ENCODE peak calls at places on chromosomes 6 and 20, in nine cellular contexts. One of them, this sample, is unnamed.

GRCh38 chr20:62133864-62134263 is 9.3 kb downstream of the PSMA7 start:
- DNase-seq in pancreas: no peak
- DNase-seq in colonic mucosa: no peak
- DNase-seq in CD4-positive, alpha-beta T cell: no peak
- DNase-seq in uterus: no peak
- DNase-seq in Karpas-422: peak; percentile 66
- DNase-seq in neural progenitor cell: no peak
- DNase-seq in ovary: no peak
- DNase-seq in aorta: no peak
- DNase-seq in this sample: no peak

GRCh38 chr6:96939019-96939805 is 14.7 kb downstream of the KLHL32 start:
- DNase-seq in pancreas: no peak
- DNase-seq in colonic mucosa: peak; percentile 27
- DNase-seq in CD4-positive, alpha-beta T cell: no peak
- DNase-seq in uterus: no peak
- DNase-seq in Karpas-422: no peak
- DNase-seq in neural progenitor cell: no peak
- DNase-seq in ovary: no peak
- DNase-seq in aorta: no peak
- DNase-seq in this sample: no peak

GRCh38 chr20:50399917-50400704 is 110.1 kb upstream of the PTPN1 start:
- DNase-seq in pancreas: no peak
- DNase-seq in colonic mucosa: no peak
- DNase-seq in CD4-positive, alpha-beta T cell: no peak
- DNase-seq in uterus: no peak
- DNase-seq in Karpas-422: no peak
- DNase-seq in neural progenitor cell: peak; percentile 19
- DNase-seq in ovary: no peak
- DNase-seq in aorta: no peak
- DNase-seq in this sample: no peak

GRCh38 chr6:36809933-36810844 is 29.1 kb downstream of the CPNE5 start:
- DNase-seq in pancreas: no peak
- DNase-seq in colonic mucosa: no peak
- DNase-seq in CD4-positive, alpha-beta T cell: no peak
- DNase-seq in uterus: no peak
- DNase-seq in Karpas-422: no peak
- DNase-seq in neural progenitor cell: peak; percentile 41
- DNase-seq in ovary: no peak
- DNase-seq in aorta: no peak
- DNase-seq in this sample: no peak

GRCh38 chr20:49874601-49875116 is 40.7 kb downstream of the SPATA2 start:
- DNase-seq in pancreas: no peak
- DNase-seq in colonic mucosa: no peak
- DNase-seq in CD4-positive, alpha-beta T cell: no peak
- DNase-seq in uterus: no peak
- DNase-seq in Karpas-422: no peak
- DNase-seq in neural progenitor cell: no peak
- DNase-seq in ovary: no peak
- DNase-seq in aorta: no peak
- DNase-seq in this sample: no peak

GRCh38 chr20:58307270-58307669 is 2.2 kb upstream of the RAB22A start:
- DNase-seq in pancreas: no peak
- DNase-seq in colonic mucosa: no peak
- DNase-seq in CD4-positive, alpha-beta T cell: no peak
- DNase-seq in uterus: no peak
- DNase-seq in Karpas-422: no peak
- DNase-seq in neural progenitor cell: no peak
- DNase-seq in ovary: no peak
- DNase-seq in aorta: no peak
- DNase-seq in this sample: no peak

GRCh38 chr6:159989471-159989870 is 20.6 kb downstream of the IGF2R start:
- DNase-seq in pancreas: no peak
- DNase-seq in colonic mucosa: no peak
- DNase-seq in CD4-positive, alpha-beta T cell: no peak
- DNase-seq in uterus: no peak
- DNase-seq in Karpas-422: no peak
- DNase-seq in neural progenitor cell: no peak
- DNase-seq in ovary: no peak
- DNase-seq in aorta: no peak
- DNase-seq in this sample: no peak

GRCh38 chr20:10565922-10566897 is 107.6 kb downstream of the JAG1 start:
- DNase-seq in pancreas: no peak
- DNase-seq in colonic mucosa: no peak
- DNase-seq in CD4-positive, alpha-beta T cell: no peak
- DNase-seq in uterus: no peak
- DNase-seq in Karpas-422: no peak
- DNase-seq in neural progenitor cell: no peak
- DNase-seq in ovary: no peak
- DNase-seq in aorta: no peak
- DNase-seq in this sample: no peak

GRCh38 chr6:83514877-83515466 is 2.6 kb downstream of the PRSS35 start:
- DNase-seq in pancreas: peak; percentile 49
- DNase-seq in colonic mucosa: peak; percentile 42
- DNase-seq in CD4-positive, alpha-beta T cell: no peak
- DNase-seq in uterus: peak; percentile 24
- DNase-seq in Karpas-422: peak; percentile 78
- DNase-seq in neural progenitor cell: peak; percentile 67
- DNase-seq in ovary: peak; percentile 49
- DNase-seq in aorta: no peak
- DNase-seq in this sample: no peak

GRCh38 chr20:63847374-63848002 is 13.8 kb upstream of the ABHD16B start:
- DNase-seq in pancreas: no peak
- DNase-seq in colonic mucosa: no peak
- DNase-seq in CD4-positive, alpha-beta T cell: no peak
- DNase-seq in uterus: no peak
- DNase-seq in Karpas-422: no peak
- DNase-seq in neural progenitor cell: peak; percentile 74
- DNase-seq in ovary: peak; percentile 74
- DNase-seq in aorta: no peak
- DNase-seq in this sample: peak; percentile 82

GRCh38 chr6:33632603-33633039 is 11.5 kb downstream of the ITPR3 start:
- DNase-seq in pancreas: peak; percentile 59
- DNase-seq in colonic mucosa: peak; percentile 72
- DNase-seq in CD4-positive, alpha-beta T cell: no peak
- DNase-seq in uterus: no peak
- DNase-seq in Karpas-422: peak; percentile 80
- DNase-seq in neural progenitor cell: peak; percentile 87
- DNase-seq in ovary: peak; percentile 59
- DNase-seq in aorta: no peak
- DNase-seq in this sample: peak; percentile 92

DNA sequence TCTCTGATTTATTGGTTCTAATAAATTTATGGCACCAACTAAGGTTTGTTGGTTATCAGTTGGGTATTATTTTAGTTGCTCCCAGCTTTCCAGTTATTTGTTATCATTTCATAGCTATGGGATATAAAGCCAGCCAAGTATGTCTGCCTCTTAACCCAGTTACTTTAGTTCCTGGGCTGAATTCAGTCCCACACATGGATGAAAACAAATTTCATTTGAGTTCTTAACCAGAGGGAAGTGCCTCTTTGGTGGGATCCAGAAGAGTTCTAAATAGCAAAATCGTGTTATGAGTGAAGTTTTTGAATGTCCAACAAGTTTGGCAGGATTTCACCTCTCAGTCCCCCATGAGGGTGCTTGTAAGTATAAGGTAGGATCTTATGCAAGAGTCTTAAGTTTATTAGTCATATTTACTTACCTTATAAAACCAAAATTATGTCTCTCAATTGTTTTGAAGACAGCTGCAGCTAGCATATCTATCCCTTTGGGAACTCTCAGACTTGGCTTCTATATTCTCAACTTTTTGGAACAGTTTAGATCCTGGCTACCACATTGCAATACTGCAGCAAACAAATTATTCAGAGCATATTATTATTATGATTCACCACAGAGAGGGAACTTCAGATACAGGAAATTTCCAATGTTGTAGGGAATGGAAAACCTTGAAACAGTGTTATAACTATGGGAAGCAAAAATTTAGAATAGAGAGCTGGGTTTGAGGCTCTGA is 683.6 kb downstream of the BCKDHB start:
- DNase-seq in pancreas: no peak
- DNase-seq in colonic mucosa: no peak
- DNase-seq in CD4-positive, alpha-beta T cell: no peak
- DNase-seq in uterus: no peak
- DNase-seq in Karpas-422: no peak
- DNase-seq in neural progenitor cell: no peak
- DNase-seq in ovary: no peak
- DNase-seq in aorta: no peak
- DNase-seq in this sample: no peak
- H3K27ac ChIP-seq in pancreas: no peak overlapping the region
- H3K27ac ChIP-seq in colonic mucosa: no peak overlapping the region
- H3K27ac ChIP-seq in CD4-positive, alpha-beta T cell: no peak overlapping the region
- H3K27ac ChIP-seq in uterus: peak overlapping the region; percentile 54
- H3K27ac ChIP-seq in Karpas-422: no peak overlapping the region
- H3K27ac ChIP-seq in neural progenitor cell: no peak overlapping the region
- H3K27ac ChIP-seq in ovary: no peak overlapping the region
- H3K27ac ChIP-seq in aorta: no peak overlapping the region
- H3K27ac ChIP-seq in this sample: no peak overlapping the region

DNA sequence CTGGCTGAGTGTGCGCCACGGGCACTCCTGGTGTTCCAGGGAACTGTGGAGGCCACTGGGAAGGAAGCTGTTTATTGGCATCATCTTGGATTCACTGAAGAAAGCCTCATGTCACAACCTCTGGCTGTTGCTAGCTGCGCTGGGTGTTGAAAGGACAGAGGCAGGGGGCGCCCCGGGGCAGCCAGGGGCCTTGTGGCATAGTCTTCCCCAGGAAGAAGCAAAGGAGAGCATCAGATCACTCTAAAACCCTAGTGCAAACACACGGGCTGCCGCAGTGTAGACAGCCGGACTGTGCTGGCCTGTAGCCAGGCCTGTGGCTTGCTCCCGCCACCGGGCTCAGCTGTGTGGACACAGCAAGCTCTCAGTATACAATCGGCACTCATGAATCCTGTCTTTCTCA is 23.8 kb upstream of the SMOC2 start:
- DNase-seq in pancreas: no peak
- DNase-seq in colonic mucosa: peak; percentile 28
- DNase-seq in CD4-positive, alpha-beta T cell: no peak
- DNase-seq in uterus: no peak
- DNase-seq in Karpas-422: no peak
- DNase-seq in neural progenitor cell: peak; percentile 22
- DNase-seq in ovary: no peak
- DNase-seq in aorta: no peak
- DNase-seq in this sample: no peak
- H3K9me3 ChIP-seq in pancreas: no peaks in the 10 kb centered on the region
- H3K9me3 ChIP-seq in colonic mucosa: no peaks in the 10 kb centered on the region
- H3K9me3 ChIP-seq in CD4-positive, alpha-beta T cell: no peaks in the 10 kb centered on the region
- H3K9me3 ChIP-seq in uterus: no peaks in the 10 kb centered on the region
- H3K9me3 ChIP-seq in Karpas-422: no peaks in the 10 kb centered on the region
- H3K9me3 ChIP-seq in neural progenitor cell: no peaks in the 10 kb centered on the region
- H3K9me3 ChIP-seq in ovary: no peaks in the 10 kb centered on the region
- H3K9me3 ChIP-seq in aorta: no peaks in the 10 kb centered on the region
- H3K9me3 ChIP-seq in this sample: no peaks in the 10 kb centered on the region

DNA sequence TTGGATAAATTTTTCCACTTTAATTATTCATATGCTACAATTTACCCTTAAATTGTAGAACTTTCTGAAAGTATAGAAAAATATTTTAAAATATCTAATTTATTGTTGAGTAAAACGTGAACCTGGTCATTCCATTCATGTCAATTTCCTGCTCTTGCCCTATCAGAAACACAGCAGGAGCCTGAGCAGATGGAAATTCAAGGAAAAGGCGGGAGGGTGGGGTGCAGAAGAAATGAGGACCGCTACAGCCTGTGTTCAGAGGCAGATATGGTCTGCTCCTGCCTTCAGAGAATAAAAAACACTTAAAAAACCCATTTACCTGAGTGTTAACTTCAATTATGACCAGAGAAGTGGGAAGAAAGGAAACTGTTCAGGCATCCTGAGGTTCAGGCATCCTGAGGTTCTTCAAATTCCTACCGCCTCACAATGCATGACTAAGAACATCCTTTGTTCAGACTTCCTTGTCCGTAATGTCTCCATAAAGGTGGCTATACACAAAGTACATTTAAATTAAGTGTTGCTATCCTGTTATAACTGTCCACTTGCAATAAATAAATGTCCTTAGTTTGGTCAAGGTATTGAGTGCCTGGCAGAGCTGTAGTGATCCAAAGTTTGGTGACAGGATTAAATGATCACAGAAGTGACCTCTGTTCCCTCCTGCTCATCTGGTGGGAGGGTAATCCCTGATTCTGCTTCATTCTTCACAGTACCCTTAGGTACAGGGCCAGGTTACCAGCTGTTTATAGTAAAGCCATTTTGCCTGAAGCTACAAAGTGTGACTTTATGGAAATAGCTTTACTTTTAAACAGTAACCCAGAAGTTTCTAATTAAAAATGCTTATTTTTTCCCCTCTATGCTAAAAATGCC is 109.1 kb downstream of the MAN1A1 start:
- DNase-seq in pancreas: no peak
- DNase-seq in colonic mucosa: no peak
- DNase-seq in CD4-positive, alpha-beta T cell: no peak
- DNase-seq in uterus: no peak
- DNase-seq in Karpas-422: no peak
- DNase-seq in neural progenitor cell: peak; percentile 54
- DNase-seq in ovary: no peak
- DNase-seq in aorta: no peak
- DNase-seq in this sample: no peak
- H3K27ac ChIP-seq in pancreas: no peak overlapping the region
- H3K27ac ChIP-seq in colonic mucosa: no peak overlapping the region
- H3K27ac ChIP-seq in CD4-positive, alpha-beta T cell: no peak overlapping the region
- H3K27ac ChIP-seq in uterus: no peak overlapping the region
- H3K27ac ChIP-seq in Karpas-422: no peak overlapping the region
- H3K27ac ChIP-seq in neural progenitor cell: no peak overlapping the region
- H3K27ac ChIP-seq in ovary: no peak overlapping the region
- H3K27ac ChIP-seq in aorta: no peak overlapping the region
- H3K27ac ChIP-seq in this sample: no peak overlapping the region

GRCh38 chr6:107396226-107396625 is 63.1 kb downstream of the PDSS2 start:
- DNase-seq in pancreas: no peak
- DNase-seq in colonic mucosa: peak; percentile 49
- DNase-seq in CD4-positive, alpha-beta T cell: no peak
- DNase-seq in uterus: no peak
- DNase-seq in Karpas-422: no peak
- DNase-seq in neural progenitor cell: no peak
- DNase-seq in ovary: no peak
- DNase-seq in aorta: no peak
- DNase-seq in this sample: no peak

GRCh38 chr6:107401573-107401972 is 57.8 kb downstream of the PDSS2 start:
- DNase-seq in pancreas: no peak
- DNase-seq in colonic mucosa: no peak
- DNase-seq in CD4-positive, alpha-beta T cell: no peak
- DNase-seq in uterus: no peak
- DNase-seq in Karpas-422: peak; percentile 58
- DNase-seq in neural progenitor cell: no peak
- DNase-seq in ovary: no peak
- DNase-seq in aorta: no peak
- DNase-seq in this sample: no peak

GRCh38 chr6:107399927-107400326 is 59.4 kb downstream of the PDSS2 start:
- DNase-seq in pancreas: no peak
- DNase-seq in colonic mucosa: no peak
- DNase-seq in CD4-positive, alpha-beta T cell: no peak
- DNase-seq in uterus: no peak
- DNase-seq in Karpas-422: no peak
- DNase-seq in neural progenitor cell: peak; percentile 36
- DNase-seq in ovary: no peak
- DNase-seq in aorta: no peak
- DNase-seq in this sample: no peak

GRCh38 chr6:107400748-107401147 is 58.6 kb downstream of the PDSS2 start:
- DNase-seq in pancreas: no peak
- DNase-seq in colonic mucosa: no peak
- DNase-seq in CD4-positive, alpha-beta T cell: no peak
- DNase-seq in uterus: no peak
- DNase-seq in Karpas-422: no peak
- DNase-seq in neural progenitor cell: no peak
- DNase-seq in ovary: no peak
- DNase-seq in aorta: no peak
- DNase-seq in this sample: no peak

GRCh38 chr6:107398005-107398404 is 61.4 kb downstream of the PDSS2 start:
- DNase-seq in pancreas: no peak
- DNase-seq in colonic mucosa: no peak
- DNase-seq in CD4-positive, alpha-beta T cell: no peak
- DNase-seq in uterus: no peak
- DNase-seq in Karpas-422: no peak
- DNase-seq in neural progenitor cell: no peak
- DNase-seq in ovary: no peak
- DNase-seq in aorta: no peak
- DNase-seq in this sample: no peak
- H3K9me3 ChIP-seq in pancreas: no peaks in the 10 kb centered on the region
- H3K9me3 ChIP-seq in colonic mucosa: no peaks in the 10 kb centered on the region
- H3K9me3 ChIP-seq in CD4-positive, alpha-beta T cell: peaks cover 36% of the 10 kb centered on the region
- H3K9me3 ChIP-seq in uterus: no peaks in the 10 kb centered on the region
- H3K9me3 ChIP-seq in Karpas-422: peaks cover 35% of the 10 kb centered on the region
- H3K9me3 ChIP-seq in neural progenitor cell: no peaks in the 10 kb centered on the region
- H3K9me3 ChIP-seq in ovary: peaks cover 3% of the 10 kb centered on the region
- H3K9me3 ChIP-seq in aorta: peaks cover 3% of the 10 kb centered on the region
- H3K9me3 ChIP-seq in this sample: no peaks in the 10 kb centered on the region